ENCODE peak calls at places on chromosomes 6 and 20, in seven cellular contexts. X is A549, K is astrocyte, M is lower lobe of right lung, D is aorta, T is GM06990, C is PC-9. J is an unnamed sample.
A peak's percentile ranks its signal among the peaks of the same experiment; 100 is the strongest.

GRCh38 chr20:25273046-25273445 is 25.2 kb downstream of the PYGB start:
- DNase-seq in M (peak; percentile 14), K (no peak), X (no peak), D (no peak), T (no peak), C (no peak), J (peak; percentile 10)

GRCh38 chr6:121697921-121698320 is 262.5 kb downstream of the GJA1 start:
- DNase-seq in C (no peak), D (no peak), T (no peak), M (no peak), K (no peak), X (no peak), J (no peak)

GRCh38 chr6:169141706-169142705 is 111.6 kb downstream of the THBS2 start:
- DNase-seq in M (no peak), C (no peak), D (no peak), X (no peak), T (no peak), K (peak; percentile 41), J (peak; percentile 68)

GRCh38 chr6:137861550-137862337 is 5.3 kb upstream of the TNFAIP3 start:
- DNase-seq in D (no peak), C (no peak), X (no peak), M (no peak), K (no peak), T (no peak), J (no peak)

GRCh38 chr20:24809606-24810005 is 139.5 kb upstream of the CST7 start:
- DNase-seq in X (no peak), D (peak; percentile 48), T (no peak), K (no peak), M (peak; percentile 35), C (no peak), J (no peak)

GRCh38 chr6:15207923-15208322 is 37.9 kb upstream of the JARID2 start:
- DNase-seq in D (no peak), M (no peak), T (no peak), C (no peak), X (no peak), K (peak; percentile 70), J (no peak)

GRCh38 chr6:33407132-33407718 is 3.6 kb upstream of the PHF1 start:
- DNase-seq in C (no peak), K (peak; percentile 26), T (no peak), D (no peak), X (no peak), M (no peak), J (no peak)

GRCh38 chr6:24574809-24575208 is 71.2 kb downstream of the KIAA0319 start:
- DNase-seq in X (no peak), K (no peak), T (no peak), D (no peak), M (no peak), C (no peak), J (no peak)

GRCh38 chr6:170529839-170530520 is 23.1 kb downstream of the PSMB1 start:
- DNase-seq in D (peak; percentile 88), T (no peak), C (peak; percentile 45), K (peak; percentile 50), M (peak; percentile 68), X (peak; percentile 67), J (peak; percentile 73)

GRCh38 chr6:125749112-125749863 is at the start of gene HEY2:
- DNase-seq in C (peak; percentile 92), M (peak; percentile 94), D (peak; percentile 98), K (peak; percentile 72), T (peak; percentile 91), X (peak; percentile 72), J (peak; percentile 99)

GRCh38 chr20:2693286-2693995 is 861 bp downstream of the EBF4 start:
- DNase-seq in K (no peak), M (no peak), D (peak; percentile 84), T (peak; percentile 25), C (no peak), X (peak; percentile 44), J (peak; percentile 66)

GRCh38 chr6:147117580-147117979 is 86.6 kb upstream of the STXBP5 start:
- DNase-seq in D (no peak), X (no peak), M (no peak), T (no peak), C (no peak), K (no peak), J (no peak)
- H3K4me3 ChIP-seq in D (no peak overlapping the region), X (no peak overlapping the region), M (no peak overlapping the region), T (no peak overlapping the region), C (no peak overlapping the region), K (no peak overlapping the region), J (peak overlapping the region; percentile 25)

GRCh38 chr6:41071923-41072835 is at the start of gene OARD1:
- DNase-seq in T (peak; percentile 99), K (peak; percentile 96), M (peak; percentile 99), D (peak; percentile 100), C (peak; percentile 99), X (peak; percentile 90), J (peak; percentile 99)

GRCh38 chr6:41074692-41075436 is 2.1 kb downstream of the NFYA start:
- DNase-seq in K (no peak), C (no peak), T (no peak), M (no peak), X (no peak), D (no peak), J (no peak)

GRCh38 chr6:41072836-41073202 is at the start of gene NFYA:
- DNase-seq in X (no peak), D (peak; percentile 100), M (peak; percentile 99), K (peak; percentile 98), C (no peak), T (peak; percentile 99), J (no peak)

GRCh38 chr6:41073203-41073967 is 611 bp downstream of the NFYA start:
- DNase-seq in X (peak; percentile 58), C (peak; percentile 79), M (peak; percentile 91), T (peak; percentile 88), D (peak; percentile 94), K (peak; percentile 70), J (peak; percentile 80)

DNA sequence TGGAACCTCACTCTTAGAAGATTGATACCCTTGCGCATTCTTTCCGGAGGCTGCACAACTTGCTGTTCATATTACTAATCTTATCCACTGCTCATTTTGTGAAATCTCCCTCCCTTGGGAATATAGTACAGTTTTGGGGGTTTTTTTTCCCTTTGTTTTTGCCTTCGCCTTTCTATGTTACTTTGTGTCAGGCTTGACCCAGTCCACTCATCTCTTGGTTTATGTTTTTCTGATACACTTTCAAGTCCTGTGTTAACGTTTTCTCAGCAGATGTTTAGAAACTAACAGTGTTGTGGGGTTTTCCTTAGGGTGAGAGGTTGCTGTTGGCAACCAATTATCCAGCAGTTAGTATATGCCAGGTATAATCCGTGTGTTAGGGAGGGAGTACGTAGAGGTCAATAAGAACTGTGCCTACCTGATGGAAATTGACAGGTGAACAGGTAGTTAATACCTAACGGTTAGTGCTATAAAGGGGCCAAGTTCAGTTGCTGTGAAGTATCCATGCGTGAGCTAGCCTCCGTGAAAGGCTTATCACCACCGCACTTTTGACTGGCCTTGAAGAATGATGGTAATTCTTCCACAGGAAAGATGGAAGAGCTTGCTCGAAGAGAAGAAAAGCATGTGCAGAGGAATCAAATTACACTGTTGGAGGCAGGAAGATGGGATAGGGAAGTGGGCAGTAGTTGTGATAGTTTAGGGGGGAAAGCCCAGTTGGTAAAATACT is 1.4 kb downstream of the NFYA start:
- DNase-seq in X (no peak), T (no peak), M (no peak), D (no peak), C (no peak), K (peak; percentile 35), J (no peak)
- H3K4me3 ChIP-seq in X (peak overlapping the region; percentile 97), T (peak overlapping the region; percentile 100), M (peak overlapping the region; percentile 93), D (peak overlapping the region; percentile 50), C (peak overlapping the region; percentile 82), K (peak overlapping the region; percentile 81), J (peak overlapping the region; percentile 89)

GRCh38 chr20:57451356-57451755 is 60.2 kb downstream of the RBM38 start:
- DNase-seq in X (no peak), M (no peak), K (no peak), C (no peak), D (no peak), T (no peak), J (no peak)
- H3K4me3 ChIP-seq in X (no peak overlapping the region), M (no peak overlapping the region), K (no peak overlapping the region), C (no peak overlapping the region), D (no peak overlapping the region), T (no peak overlapping the region), J (no peak overlapping the region)

DNA sequence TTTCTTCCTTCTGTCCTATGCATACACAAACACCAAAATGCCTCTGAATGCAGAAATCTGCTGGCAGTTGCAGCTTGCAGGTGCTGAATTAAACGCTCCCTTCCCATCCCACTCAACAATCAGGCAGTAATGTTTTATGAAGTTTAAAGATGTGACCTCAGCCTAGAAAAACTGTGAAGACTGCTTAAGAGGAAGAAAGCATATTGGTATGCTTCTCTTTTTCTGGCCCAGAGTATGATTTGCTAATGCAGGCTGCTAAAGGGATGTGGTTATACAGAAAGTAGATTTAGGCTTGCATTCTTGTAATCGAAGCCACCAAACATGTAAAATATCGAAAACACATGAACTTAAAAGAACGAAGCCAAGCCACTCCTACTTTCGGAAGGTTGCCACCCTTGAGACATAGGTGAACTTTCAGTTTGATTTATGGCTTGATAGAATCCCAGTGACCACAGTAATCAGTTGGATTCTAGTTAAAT is 40.8 kb downstream of the MAP3K5 start:
- DNase-seq in T (peak; percentile 70), D (no peak), X (no peak), K (peak; percentile 46), M (no peak), C (no peak), J (no peak)
- H3K4me3 ChIP-seq in T (peak overlapping the region; percentile 31), D (no peak overlapping the region), X (no peak overlapping the region), K (no peak overlapping the region), M (no peak overlapping the region), C (no peak overlapping the region), J (no peak overlapping the region)

GRCh38 chr6:6610031-6610591 is 21.6 kb downstream of the LY86 start:
- DNase-seq in T (peak; percentile 73), C (no peak), M (no peak), X (no peak), K (no peak), D (no peak), J (no peak)
- H3K4me3 ChIP-seq in T (no peak overlapping the region), C (no peak overlapping the region), M (no peak overlapping the region), X (no peak overlapping the region), K (no peak overlapping the region), D (no peak overlapping the region), J (no peak overlapping the region)

DNA sequence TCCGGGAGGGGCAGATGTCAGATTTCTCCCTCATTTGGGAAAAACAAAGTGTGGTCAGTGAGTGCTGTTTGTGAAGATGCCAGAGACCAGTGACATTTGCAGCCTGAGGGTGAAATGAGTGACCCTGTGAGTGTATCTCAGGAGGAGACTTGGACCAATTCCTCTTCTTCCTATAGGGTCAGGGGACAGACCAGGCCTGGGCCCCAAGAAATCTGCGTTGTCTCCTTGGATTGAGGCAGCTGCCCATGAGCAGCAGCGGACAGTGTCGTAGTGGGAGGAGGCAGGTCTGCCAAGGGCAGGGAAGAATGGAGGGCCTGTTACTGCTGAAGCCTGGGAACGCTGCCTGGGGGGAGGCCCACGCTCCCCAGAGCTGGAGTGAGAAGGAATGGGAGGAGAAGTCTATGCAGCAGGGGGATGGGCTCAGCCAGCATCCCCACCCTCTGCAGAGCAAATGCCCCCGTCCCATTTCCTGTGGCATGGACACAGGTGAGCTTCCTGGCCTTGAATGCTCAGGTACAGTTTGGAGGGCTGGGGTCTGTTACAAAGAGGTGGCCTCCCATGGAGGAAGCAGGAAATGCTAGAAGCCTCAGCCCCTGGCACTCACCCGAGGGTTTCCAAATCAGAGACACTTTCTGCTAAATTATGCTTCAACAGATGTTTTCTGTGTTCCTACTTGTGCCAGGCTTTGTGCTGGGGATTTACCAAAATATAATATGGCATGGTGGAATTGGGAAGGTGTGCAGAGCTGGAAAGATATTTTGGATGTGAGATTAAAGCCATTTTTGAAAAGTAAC is 29.8 kb downstream of the DAAM2 start:
- DNase-seq in K (no peak), D (no peak), C (no peak), T (no peak), M (no peak), X (no peak), J (peak; percentile 39)
- H3K4me3 ChIP-seq in K (no peak overlapping the region), D (no peak overlapping the region), C (no peak overlapping the region), T (no peak overlapping the region), M (peak overlapping the region; percentile 27), X (no peak overlapping the region), J (peak overlapping the region; percentile 0)